ENCODE peak calls at places on chromosomes 12 and 14, in five cellular contexts. One of them, this sample, is unnamed. For H3K4me1 and H3K9me3, the result is how much of the 10 kb centered on the place peaks cover.

GRCh38 chr14:44108601-44109000 is 398.5 kb downstream of the FSCB start:
- DNase-seq in CD8-positive, alpha-beta memory T cell: no peak
- DNase-seq in cardiac muscle cell: no peak
- DNase-seq in neuronal stem cell: no peak
- DNase-seq in A549: no peak
- DNase-seq in this sample: no peak

GRCh38 chr14:50726372-50727107 is 58.4 kb upstream of the SAV1 start:
- DNase-seq in CD8-positive, alpha-beta memory T cell: no peak
- DNase-seq in cardiac muscle cell: peak
- DNase-seq in neuronal stem cell: no peak
- DNase-seq in A549: no peak
- DNase-seq in this sample: no peak

GRCh38 chr14:99604766-99605298 is 825 bp upstream of the CCDC85C start:
- DNase-seq in CD8-positive, alpha-beta memory T cell: no peak
- DNase-seq in cardiac muscle cell: peak
- DNase-seq in neuronal stem cell: no peak
- DNase-seq in A549: peak
- DNase-seq in this sample: peak

GRCh38 chr14:61891251-61891650 is 129.0 kb downstream of the SNAPC1 start:
- DNase-seq in CD8-positive, alpha-beta memory T cell: no peak
- DNase-seq in cardiac muscle cell: peak
- DNase-seq in neuronal stem cell: peak
- DNase-seq in A549: no peak
- DNase-seq in this sample: no peak

GRCh38 chr12:47166365-47166764 is 86.6 kb upstream of the AMIGO2 start:
- DNase-seq in CD8-positive, alpha-beta memory T cell: no peak
- DNase-seq in cardiac muscle cell: no peak
- DNase-seq in neuronal stem cell: no peak
- DNase-seq in A549: no peak
- DNase-seq in this sample: no peak

GRCh38 chr12:65619018-65619417 is 205.3 kb upstream of the HMGA2 start:
- DNase-seq in CD8-positive, alpha-beta memory T cell: no peak
- DNase-seq in cardiac muscle cell: no peak
- DNase-seq in neuronal stem cell: no peak
- DNase-seq in A549: no peak
- DNase-seq in this sample: no peak

GRCh38 chr12:6945613-6946012 is 1.8 kb downstream of the C12orf57 start:
- DNase-seq in CD8-positive, alpha-beta memory T cell: no peak
- DNase-seq in cardiac muscle cell: no peak
- DNase-seq in neuronal stem cell: no peak
- DNase-seq in A549: no peak
- DNase-seq in this sample: no peak

GRCh38 chr14:62939970-62940369 is 105.3 kb downstream of the KCNH5 start:
- DNase-seq in CD8-positive, alpha-beta memory T cell: no peak
- DNase-seq in cardiac muscle cell: no peak
- DNase-seq in neuronal stem cell: no peak
- DNase-seq in A549: no peak
- DNase-seq in this sample: no peak

GRCh38 chr12:46388427-46388992 is 15.9 kb upstream of the SLC38A2 start:
- DNase-seq in CD8-positive, alpha-beta memory T cell: no peak
- DNase-seq in cardiac muscle cell: peak
- DNase-seq in neuronal stem cell: no peak
- DNase-seq in A549: no peak
- DNase-seq in this sample: no peak

GRCh38 chr12:25839470-25839869 is 119.0 kb upstream of the RASSF8 start:
- DNase-seq in CD8-positive, alpha-beta memory T cell: no peak
- DNase-seq in cardiac muscle cell: peak
- DNase-seq in neuronal stem cell: no peak
- DNase-seq in A549: peak
- DNase-seq in this sample: no peak

GRCh38 chr12:125561-125960 is 59.0 kb downstream of the IQSEC3 start:
- DNase-seq in CD8-positive, alpha-beta memory T cell: no peak
- DNase-seq in cardiac muscle cell: no peak
- DNase-seq in neuronal stem cell: no peak
- DNase-seq in A549: no peak
- DNase-seq in this sample: no peak

GRCh38 chr12:3365416-3366385 is 125.3 kb upstream of the PRMT8 start:
- DNase-seq in CD8-positive, alpha-beta memory T cell: no peak
- DNase-seq in cardiac muscle cell: peak
- DNase-seq in neuronal stem cell: peak
- DNase-seq in A549: no peak
- DNase-seq in this sample: no peak

GRCh38 chr12:24226745-24227350 is 277.4 kb upstream of the SOX5 start:
- DNase-seq in CD8-positive, alpha-beta memory T cell: no peak
- DNase-seq in cardiac muscle cell: peak
- DNase-seq in neuronal stem cell: no peak
- DNase-seq in A549: peak
- DNase-seq in this sample: no peak

GRCh38 chr14:24071144-24071697 is at the start of gene CPNE6:
- DNase-seq in CD8-positive, alpha-beta memory T cell: no peak
- DNase-seq in cardiac muscle cell: no peak
- DNase-seq in neuronal stem cell: no peak
- DNase-seq in A549: no peak
- DNase-seq in this sample: no peak

GRCh38 chr12:124727244-124727673 is 136.4 kb downstream of the SCARB1 start:
- DNase-seq in CD8-positive, alpha-beta memory T cell: no peak
- DNase-seq in cardiac muscle cell: no peak
- DNase-seq in neuronal stem cell: no peak
- DNase-seq in A549: no peak
- DNase-seq in this sample: no peak

GRCh38 chr14:23492618-23493272 is 23.2 kb downstream of the NGDN start:
- DNase-seq in CD8-positive, alpha-beta memory T cell: no peak
- DNase-seq in cardiac muscle cell: peak
- DNase-seq in neuronal stem cell: no peak
- DNase-seq in A549: no peak
- DNase-seq in this sample: no peak

GRCh38 chr12:52739963-52740362 is 36.6 kb upstream of the KRT77 start:
- DNase-seq in CD8-positive, alpha-beta memory T cell: no peak
- DNase-seq in cardiac muscle cell: no peak
- DNase-seq in neuronal stem cell: no peak
- DNase-seq in A549: no peak
- DNase-seq in this sample: no peak

GRCh38 chr12:3803865-3804472 is 51.1 kb upstream of the CRACR2A start:
- DNase-seq in CD8-positive, alpha-beta memory T cell: peak
- DNase-seq in cardiac muscle cell: peak
- DNase-seq in neuronal stem cell: peak
- DNase-seq in A549: peak
- DNase-seq in this sample: peak

GRCh38 chr14:59998575-59998974 is 78.6 kb downstream of the LRRC9 start:
- DNase-seq in CD8-positive, alpha-beta memory T cell: no peak
- DNase-seq in cardiac muscle cell: no peak
- DNase-seq in neuronal stem cell: no peak
- DNase-seq in A549: no peak
- DNase-seq in this sample: no peak

GRCh38 chr12:109925185-109925835 is 25.2 kb downstream of the TCHP start:
- DNase-seq in CD8-positive, alpha-beta memory T cell: no peak
- DNase-seq in cardiac muscle cell: no peak
- DNase-seq in neuronal stem cell: no peak
- DNase-seq in A549: no peak
- DNase-seq in this sample: no peak

GRCh38 chr14:61516957-61517356 is 178.4 kb upstream of the HIF1A start:
- DNase-seq in CD8-positive, alpha-beta memory T cell: no peak
- DNase-seq in cardiac muscle cell: peak
- DNase-seq in neuronal stem cell: no peak
- DNase-seq in A549: no peak
- DNase-seq in this sample: no peak

GRCh38 chr12:19201653-19202052 is 72.1 kb downstream of the PLEKHA5 start:
- DNase-seq in CD8-positive, alpha-beta memory T cell: no peak
- DNase-seq in cardiac muscle cell: peak
- DNase-seq in neuronal stem cell: no peak
- DNase-seq in A549: no peak
- DNase-seq in this sample: no peak

GRCh38 chr12:122875590-122876220 is 20.2 kb downstream of the VPS37B start:
- DNase-seq in CD8-positive, alpha-beta memory T cell: no peak
- DNase-seq in cardiac muscle cell: no peak
- DNase-seq in neuronal stem cell: no peak
- DNase-seq in A549: no peak
- DNase-seq in this sample: peak

GRCh38 chr14:56199976-56200577 is 81.9 kb downstream of the PELI2 start:
- DNase-seq in CD8-positive, alpha-beta memory T cell: no peak
- DNase-seq in cardiac muscle cell: no peak
- DNase-seq in neuronal stem cell: no peak
- DNase-seq in A549: no peak
- DNase-seq in this sample: no peak

GRCh38 chr12:32134144-32134888 is 27.7 kb downstream of the BICD1 start:
- DNase-seq in CD8-positive, alpha-beta memory T cell: no peak
- DNase-seq in cardiac muscle cell: peak
- DNase-seq in neuronal stem cell: no peak
- DNase-seq in A549: no peak
- DNase-seq in this sample: no peak

GRCh38 chr12:92412931-92413685 is 267.5 kb upstream of the BTG1 start:
- DNase-seq in CD8-positive, alpha-beta memory T cell: no peak
- DNase-seq in cardiac muscle cell: no peak
- DNase-seq in neuronal stem cell: no peak
- DNase-seq in A549: no peak
- DNase-seq in this sample: no peak

GRCh38 chr12:109730306-109731145 is 16.9 kb downstream of the FAM222A start:
- DNase-seq in CD8-positive, alpha-beta memory T cell: no peak
- DNase-seq in cardiac muscle cell: no peak
- DNase-seq in neuronal stem cell: no peak
- DNase-seq in A549: no peak
- DNase-seq in this sample: no peak

GRCh38 chr12:59191372-59191771 is 271.1 kb upstream of the LRIG3 start:
- DNase-seq in CD8-positive, alpha-beta memory T cell: no peak
- DNase-seq in cardiac muscle cell: no peak
- DNase-seq in neuronal stem cell: no peak
- DNase-seq in A549: no peak
- DNase-seq in this sample: no peak

GRCh38 chr12:32558941-32559340 is 120.2 kb upstream of the DNM1L start:
- DNase-seq in CD8-positive, alpha-beta memory T cell: no peak
- DNase-seq in cardiac muscle cell: no peak
- DNase-seq in neuronal stem cell: no peak
- DNase-seq in A549: no peak
- DNase-seq in this sample: no peak

GRCh38 chr14:99593971-99594841 is 9.8 kb downstream of the CCDC85C start:
- DNase-seq in CD8-positive, alpha-beta memory T cell: no peak
- DNase-seq in cardiac muscle cell: no peak
- DNase-seq in neuronal stem cell: no peak
- DNase-seq in A549: no peak
- DNase-seq in this sample: no peak

GRCh38 chr12:105945935-105946334 is 192.8 kb downstream of the NUAK1 start:
- DNase-seq in CD8-positive, alpha-beta memory T cell: no peak
- DNase-seq in cardiac muscle cell: no peak
- DNase-seq in neuronal stem cell: no peak
- DNase-seq in A549: no peak
- DNase-seq in this sample: peak

GRCh38 chr14:53615254-53615653 is 341.4 kb downstream of the BMP4 start:
- DNase-seq in CD8-positive, alpha-beta memory T cell: no peak
- DNase-seq in cardiac muscle cell: no peak
- DNase-seq in neuronal stem cell: no peak
- DNase-seq in A549: no peak
- DNase-seq in this sample: no peak

GRCh38 chr14:75428230-75429104 is 645 bp downstream of the JDP2 start:
- DNase-seq in CD8-positive, alpha-beta memory T cell: no peak
- DNase-seq in cardiac muscle cell: peak
- DNase-seq in neuronal stem cell: no peak
- DNase-seq in A549: no peak
- DNase-seq in this sample: peak

GRCh38 chr12:69834566-69834965 is 9.5 kb downstream of the MYRFL start:
- DNase-seq in CD8-positive, alpha-beta memory T cell: no peak
- DNase-seq in cardiac muscle cell: no peak
- DNase-seq in neuronal stem cell: no peak
- DNase-seq in A549: no peak
- DNase-seq in this sample: no peak

GRCh38 chr12:68636268-68636667 is 25.6 kb downstream of the RAP1B start:
- DNase-seq in CD8-positive, alpha-beta memory T cell: no peak
- DNase-seq in cardiac muscle cell: peak
- DNase-seq in neuronal stem cell: no peak
- DNase-seq in A549: peak
- DNase-seq in this sample: no peak
- H3K4me1 ChIP-seq in CD8-positive, alpha-beta memory T cell: half or more
- H3K4me1 ChIP-seq in cardiac muscle cell: under half
- H3K4me1 ChIP-seq in neuronal stem cell: under half
- H3K4me1 ChIP-seq in A549: under half
- H3K4me1 ChIP-seq in this sample: under half

GRCh38 chr14:93953739-93954515 is 22.4 kb downstream of the ASB2 start:
- DNase-seq in CD8-positive, alpha-beta memory T cell: no peak
- DNase-seq in cardiac muscle cell: no peak
- DNase-seq in neuronal stem cell: no peak
- DNase-seq in A549: no peak
- DNase-seq in this sample: no peak
- H3K4me3 ChIP-seq in CD8-positive, alpha-beta memory T cell: no peak
- H3K4me3 ChIP-seq in cardiac muscle cell: no peak
- H3K4me3 ChIP-seq in neuronal stem cell: no peak
- H3K4me3 ChIP-seq in A549: no peak
- H3K4me3 ChIP-seq in this sample: no peak

GRCh38 chr12:11798856-11799530 is 149.5 kb downstream of the ETV6 start:
- DNase-seq in CD8-positive, alpha-beta memory T cell: no peak
- DNase-seq in cardiac muscle cell: peak
- DNase-seq in neuronal stem cell: no peak
- DNase-seq in A549: no peak
- DNase-seq in this sample: no peak
- H3K9me3 ChIP-seq in CD8-positive, alpha-beta memory T cell: under half
- H3K9me3 ChIP-seq in cardiac muscle cell: under half
- H3K9me3 ChIP-seq in neuronal stem cell: under half
- H3K9me3 ChIP-seq in A549: under half
- H3K9me3 ChIP-seq in this sample: under half

GRCh38 chr14:32826404-32827082 is 112.1 kb upstream of the NPAS3 start:
- DNase-seq in CD8-positive, alpha-beta memory T cell: no peak
- DNase-seq in cardiac muscle cell: peak
- DNase-seq in neuronal stem cell: no peak
- DNase-seq in A549: no peak
- DNase-seq in this sample: no peak
- H3K4me1 ChIP-seq in CD8-positive, alpha-beta memory T cell: under half
- H3K4me1 ChIP-seq in cardiac muscle cell: under half
- H3K4me1 ChIP-seq in neuronal stem cell: under half
- H3K4me1 ChIP-seq in A549: under half
- H3K4me1 ChIP-seq in this sample: under half

DNA sequence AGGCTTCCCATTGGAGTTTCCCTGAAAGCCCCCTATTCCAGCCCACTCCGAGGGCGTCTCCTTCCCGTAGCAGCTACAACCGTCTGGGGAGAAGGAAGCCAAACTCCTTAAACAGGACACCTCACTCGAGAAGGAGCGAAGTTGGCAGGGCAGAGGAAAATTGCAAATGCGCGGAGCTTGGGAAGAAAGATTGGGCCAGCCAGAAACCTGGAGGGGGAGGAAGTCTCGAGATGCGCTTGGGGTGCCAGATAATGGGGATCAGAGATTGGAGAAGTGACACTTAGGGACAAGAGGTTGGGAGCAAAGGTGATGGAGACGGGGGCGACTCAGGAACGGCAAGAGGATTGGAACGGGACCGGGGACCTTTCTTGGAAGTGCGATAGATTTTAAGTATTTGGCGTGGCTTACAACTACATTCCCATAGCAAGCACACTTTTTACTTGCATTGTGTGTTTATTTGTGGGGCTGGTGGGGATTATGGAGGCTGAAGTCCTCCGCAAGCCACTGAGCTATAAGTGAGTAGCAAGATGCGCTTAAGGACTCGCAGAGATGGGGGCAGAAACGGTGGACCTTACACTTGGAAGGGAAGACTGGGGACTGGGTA is 926 bp downstream of the HRK start:
- DNase-seq in CD8-positive, alpha-beta memory T cell: no peak
- DNase-seq in cardiac muscle cell: peak
- DNase-seq in neuronal stem cell: no peak
- DNase-seq in A549: no peak
- DNase-seq in this sample: no peak
- H3K4me3 ChIP-seq in CD8-positive, alpha-beta memory T cell: no peak
- H3K4me3 ChIP-seq in cardiac muscle cell: peak
- H3K4me3 ChIP-seq in neuronal stem cell: peak
- H3K4me3 ChIP-seq in A549: peak
- H3K4me3 ChIP-seq in this sample: peak

GRCh38 chr14:19729763-19730162 is 13.6 kb upstream of the OR4Q3 start:
- DNase-seq in CD8-positive, alpha-beta memory T cell: no peak
- DNase-seq in cardiac muscle cell: no peak
- DNase-seq in neuronal stem cell: no peak
- DNase-seq in A549: no peak
- DNase-seq in this sample: no peak
- H3K9me3 ChIP-seq in CD8-positive, alpha-beta memory T cell: under half
- H3K9me3 ChIP-seq in cardiac muscle cell: under half
- H3K9me3 ChIP-seq in neuronal stem cell: under half
- H3K9me3 ChIP-seq in A549: under half
- H3K9me3 ChIP-seq in this sample: under half

This sample was measured in HAP-1.